ENCODE peak calls at places on chromosomes 6 and 20, in seven cellular contexts. B is hepatocyte, N is left ventricle myocardium inferior, Q is adrenal gland, C is WERI-Rb-1, E is ascending aorta, S is GM06990. L is an unnamed sample.

GRCh38 chr6:159095561-159096095 is 50.8 kb upstream of the TAGAP start:
- DNase-seq in S (no peak), Q (no peak), C (no peak), N (no peak), E (no peak), B (no peak), L (no peak)

GRCh38 chr20:56200456-56200855 is 48.1 kb upstream of the MC3R start:
- DNase-seq in B (no peak), N (no peak), C (no peak), E (no peak), S (no peak), Q (no peak), L (no peak)

GRCh38 chr6:27672113-27672799 is 199.4 kb upstream of the ZNF184 start:
- DNase-seq in Q (no peak), C (peak; percentile 72), B (peak; percentile 83), N (no peak), S (peak; percentile 80), E (no peak), L (peak; percentile 78)

GRCh38 chr6:116111552-116112528 is 11.2 kb downstream of the NT5DC1 start:
- DNase-seq in C (peak; percentile 45), S (no peak), Q (peak; percentile 47), E (no peak), N (no peak), B (peak; percentile 37), L (peak; percentile 59)

GRCh38 chr6:6580225-6580870 is 8.2 kb upstream of the LY86 start:
- DNase-seq in B (no peak), E (no peak), S (no peak), C (no peak), N (no peak), Q (no peak), L (no peak)

GRCh38 chr20:62374431-62375152 is 7.5 kb upstream of the LAMA5 start:
- DNase-seq in B (peak; percentile 35), S (no peak), Q (no peak), N (no peak), C (no peak), E (no peak), L (no peak)

GRCh38 chr20:36344517-36345132 is 38.5 kb downstream of the DLGAP4 start:
- DNase-seq in B (peak; percentile 85), E (no peak), S (no peak), Q (peak; percentile 67), N (peak; percentile 32), C (no peak), L (peak; percentile 38)

GRCh38 chr6:144340541-144341371 is 55.6 kb downstream of the UTRN start:
- DNase-seq in E (no peak), S (no peak), B (no peak), Q (no peak), C (no peak), N (no peak), L (peak; percentile 79)

GRCh38 chr6:32186496-32186840 is 2.4 kb upstream of the AGER start:
- DNase-seq in B (no peak), S (no peak), C (no peak), E (no peak), Q (no peak), N (no peak), L (no peak)

GRCh38 chr6:232896-233640 is 59.2 kb upstream of the DUSP22 start:
- DNase-seq in C (no peak), B (no peak), N (no peak), Q (no peak), S (no peak), E (no peak), L (no peak)

GRCh38 chr6:39593644-39594043 is 131.6 kb downstream of the KIF6 start:
- DNase-seq in E (no peak), B (no peak), C (no peak), N (no peak), Q (no peak), S (no peak), L (no peak)

GRCh38 chr6:54299542-54300269 is 8.5 kb upstream of the TINAG start:
- DNase-seq in S (no peak), B (no peak), N (no peak), E (no peak), C (no peak), Q (no peak), L (peak; percentile 38)

GRCh38 chr6:35787266-35788218 is 6.7 kb downstream of the CLPSL1 start:
- DNase-seq in E (no peak), Q (no peak), N (no peak), S (no peak), B (no peak), C (no peak), L (no peak)

GRCh38 chr6:154343473-154344308 is 12.9 kb downstream of the IPCEF1 start:
- DNase-seq in Q (peak; percentile 28), C (no peak), B (peak; percentile 46), S (no peak), E (no peak), N (no peak), L (peak; percentile 87)

GRCh38 chr6:12776291-12776690 is 59.7 kb downstream of the PHACTR1 start:
- DNase-seq in Q (no peak), E (no peak), N (no peak), C (no peak), S (no peak), B (no peak), L (no peak)

GRCh38 chr20:32761831-32762753 is at the start of gene DNMT3B:
- DNase-seq in S (peak; percentile 78), C (peak; percentile 86), E (peak; percentile 88), B (peak; percentile 91), Q (peak; percentile 72), N (peak; percentile 83), L (no peak)

GRCh38 chr6:3328796-3329195 is 70.0 kb downstream of the PSMG4 start:
- DNase-seq in Q (no peak), S (no peak), N (peak; percentile 47), C (no peak), E (no peak), B (no peak), L (no peak)

GRCh38 chr6:7916959-7917358 is 6.4 kb upstream of the TXNDC5 start:
- DNase-seq in N (no peak), S (peak; percentile 58), E (no peak), C (no peak), Q (no peak), B (no peak), L (no peak)

GRCh38 chr6:169866668-169867521 is 115.5 kb downstream of the ERMARD start:
- DNase-seq in E (no peak), N (no peak), C (no peak), Q (peak; percentile 2), B (no peak), S (no peak), L (no peak)

GRCh38 chr6:136608991-136609390 is 58.8 kb upstream of the MAP7 start:
- DNase-seq in N (no peak), B (no peak), C (no peak), E (no peak), Q (no peak), S (no peak), L (peak; percentile 46)

GRCh38 chr20:57420571-57421257 is 29.5 kb downstream of the RBM38 start:
- DNase-seq in C (no peak), Q (no peak), E (no peak), S (no peak), B (no peak), N (no peak), L (no peak)

GRCh38 chr20:18190466-18191233 is 53.0 kb downstream of the KAT14 start:
- DNase-seq in B (no peak), C (no peak), E (no peak), S (no peak), Q (no peak), N (no peak), L (peak; percentile 47)

GRCh38 chr6:170164271-170164900 is 126.5 kb downstream of the DLL1 start:
- DNase-seq in S (no peak), E (no peak), C (no peak), N (no peak), B (no peak), Q (no peak), L (no peak)

GRCh38 chr20:17533396-17533795 is 2.2 kb upstream of the BFSP1 start:
- DNase-seq in E (no peak), S (no peak), C (peak; percentile 68), N (no peak), B (peak; percentile 54), Q (no peak), L (peak; percentile 77)

DNA sequence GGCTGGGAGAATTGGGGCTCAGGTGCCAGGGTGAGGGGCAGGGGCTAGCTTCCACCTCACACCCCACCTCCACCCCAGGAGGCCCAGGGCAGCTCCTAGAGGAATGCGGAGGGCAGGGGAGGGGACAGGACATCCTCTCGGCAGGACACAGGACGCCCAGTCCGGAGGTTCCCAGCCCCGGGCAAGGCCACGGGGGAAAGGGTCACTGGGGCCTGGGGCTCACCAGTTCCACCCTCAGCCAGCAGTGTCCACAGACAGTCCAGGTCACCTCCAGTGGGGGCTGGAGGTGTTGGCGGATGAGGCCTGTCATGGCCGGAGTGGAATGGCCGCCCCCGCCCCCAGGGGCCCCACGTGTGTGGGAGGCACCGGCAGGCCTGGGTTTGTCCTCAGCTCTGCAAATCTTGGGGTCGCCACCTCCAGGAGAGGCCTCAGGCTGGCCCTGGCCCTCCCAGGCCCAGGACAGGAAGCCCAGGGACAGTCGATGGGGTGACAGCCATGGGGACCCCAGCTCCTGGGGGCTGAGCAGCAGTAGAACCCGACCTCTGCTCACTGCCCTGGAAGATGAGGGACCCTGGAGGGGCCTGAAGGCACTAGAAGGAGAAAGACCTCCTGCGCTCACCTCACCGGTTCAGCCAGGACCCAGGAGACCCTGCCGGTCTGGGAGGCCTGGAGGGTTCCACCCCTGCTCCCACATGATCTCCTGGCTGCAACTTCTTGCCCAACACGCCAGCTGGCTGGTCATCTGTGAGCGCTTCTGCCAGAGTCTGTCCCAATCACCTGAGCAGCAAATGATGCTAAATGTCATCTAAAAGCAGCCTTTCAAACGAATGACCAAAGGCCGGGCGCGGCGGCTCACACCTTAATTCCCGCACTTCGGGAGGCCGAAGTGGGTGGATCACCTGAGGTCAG is 13.0 kb upstream of the ABHD16B start:
- DNase-seq in N (no peak), S (no peak), C (no peak), B (no peak), E (no peak), Q (no peak), L (no peak)
- H3K4me3 ChIP-seq in N (peak overlapping the region; percentile 35), S (no peak overlapping the region), C (no peak overlapping the region), B (no peak overlapping the region), E (no peak overlapping the region), Q (no peak overlapping the region), L (no peak overlapping the region)

GRCh38 chr20:47862841-47863240 is 77.6 kb upstream of the SULF2 start:
- DNase-seq in E (no peak), N (no peak), C (no peak), Q (no peak), S (no peak), B (no peak), L (no peak)
- H3K27me3 ChIP-seq in E (no peaks in the 10 kb centered on the region), N (peaks cover 46% of the 10 kb centered on the region), C (no peaks in the 10 kb centered on the region), Q (no peaks in the 10 kb centered on the region), S (no peaks in the 10 kb centered on the region), B (peaks cover 6% of the 10 kb centered on the region), L (no peaks in the 10 kb centered on the region)

DNA sequence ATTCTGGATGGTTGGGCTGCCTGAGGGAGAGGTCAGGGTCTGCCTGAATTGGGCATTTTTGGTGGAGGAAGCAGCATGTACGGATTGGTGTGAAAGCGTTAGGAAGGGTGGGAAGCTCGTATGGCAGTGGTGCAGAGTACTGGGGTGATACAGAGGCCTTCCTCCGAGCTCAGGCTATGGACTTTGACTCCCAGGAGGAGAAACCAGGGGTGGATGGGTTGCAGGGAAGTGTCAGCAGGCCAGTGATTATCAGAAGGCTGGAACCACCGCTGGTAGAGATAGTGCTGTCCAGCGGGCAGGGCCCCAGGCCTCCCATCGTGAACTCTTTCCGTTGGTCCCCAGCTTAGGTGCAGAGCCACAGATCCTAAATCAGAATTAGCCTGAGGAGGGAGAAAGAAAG is 5.3 kb downstream of the WFDC5 start:
- DNase-seq in C (no peak), Q (no peak), S (no peak), N (no peak), B (no peak), E (no peak), L (no peak)
- TF ChIP-seq CTCF in C (no peak), Q (no peak), S (no peak), N (no peak), B (no peak), E (no peak), L (no peak)

GRCh38 chr6:106226676-106227075 is 98.9 kb downstream of the ATG5 start:
- DNase-seq in B (no peak), N (no peak), Q (no peak), E (no peak), C (no peak), S (no peak), L (no peak)
- H3K4me3 ChIP-seq in B (no peak overlapping the region), N (no peak overlapping the region), Q (no peak overlapping the region), E (no peak overlapping the region), C (no peak overlapping the region), S (no peak overlapping the region), L (no peak overlapping the region)